ENCODE peak calls at places on chromosomes 12 and 14, in six cellular contexts. One of them, this sample, is unnamed.
A peak's percentile ranks its signal among the peaks of the same experiment; 100 is the strongest.

GRCh38 chr14:76500011-76500410 is 124.1 kb downstream of the ESRRB start:
- DNase-seq in stimulated activated CD4-positive, alpha-beta T cell treated with anti-CD3 and anti-CD28 coated beads, Interleukin-4, amount 100 ng/mL, for 4 hours: no peak
- DNase-seq in dermis microvascular lymphatic vessel endothelial cell: no peak
- DNase-seq in MM.1S: no peak
- DNase-seq in Jurkat, Clone E6-1: no peak
- DNase-seq in activated T-cell treated with anti-CD3 and anti-CD28 coated beads, Interleukin-2, amount 50 U/mL, for 1 hour: no peak
- DNase-seq in this sample: peak; percentile 64

GRCh38 chr12:132190012-132190755 is 45.9 kb downstream of the NOC4L start:
- DNase-seq in MM.1S: no peak
- DNase-seq in dermis microvascular lymphatic vessel endothelial cell: no peak
- DNase-seq in activated T-cell treated with anti-CD3 and anti-CD28 coated beads, Interleukin-2, amount 50 U/mL, for 1 hour: no peak
- DNase-seq in Jurkat, Clone E6-1: no peak
- DNase-seq in stimulated activated CD4-positive, alpha-beta T cell treated with anti-CD3 and anti-CD28 coated beads, Interleukin-4, amount 100 ng/mL, for 4 hours: no peak
- DNase-seq in this sample: no peak

GRCh38 chr12:49537709-49538601 is 875 bp upstream of the KCNH3 start:
- DNase-seq in Jurkat, Clone E6-1: no peak
- DNase-seq in MM.1S: peak; percentile 25
- DNase-seq in activated T-cell treated with anti-CD3 and anti-CD28 coated beads, Interleukin-2, amount 50 U/mL, for 1 hour: peak; percentile 61
- DNase-seq in stimulated activated CD4-positive, alpha-beta T cell treated with anti-CD3 and anti-CD28 coated beads, Interleukin-4, amount 100 ng/mL, for 4 hours: peak; percentile 34
- DNase-seq in dermis microvascular lymphatic vessel endothelial cell: no peak
- DNase-seq in this sample: no peak

GRCh38 chr14:53295985-53296582 is 143.0 kb upstream of the DDHD1 start:
- DNase-seq in dermis microvascular lymphatic vessel endothelial cell: peak; percentile 63
- DNase-seq in MM.1S: peak; percentile 25
- DNase-seq in stimulated activated CD4-positive, alpha-beta T cell treated with anti-CD3 and anti-CD28 coated beads, Interleukin-4, amount 100 ng/mL, for 4 hours: no peak
- DNase-seq in Jurkat, Clone E6-1: peak; percentile 49
- DNase-seq in activated T-cell treated with anti-CD3 and anti-CD28 coated beads, Interleukin-2, amount 50 U/mL, for 1 hour: no peak
- DNase-seq in this sample: peak; percentile 56

GRCh38 chr12:53046655-53047220 is 3.1 kb upstream of the TNS2 start:
- DNase-seq in stimulated activated CD4-positive, alpha-beta T cell treated with anti-CD3 and anti-CD28 coated beads, Interleukin-4, amount 100 ng/mL, for 4 hours: peak; percentile 45
- DNase-seq in Jurkat, Clone E6-1: peak; percentile 32
- DNase-seq in activated T-cell treated with anti-CD3 and anti-CD28 coated beads, Interleukin-2, amount 50 U/mL, for 1 hour: no peak
- DNase-seq in dermis microvascular lymphatic vessel endothelial cell: peak; percentile 71
- DNase-seq in MM.1S: peak; percentile 21
- DNase-seq in this sample: peak; percentile 96

GRCh38 chr12:48961801-48962200 is 4.5 kb upstream of the ARF3 start:
- DNase-seq in stimulated activated CD4-positive, alpha-beta T cell treated with anti-CD3 and anti-CD28 coated beads, Interleukin-4, amount 100 ng/mL, for 4 hours: no peak
- DNase-seq in MM.1S: no peak
- DNase-seq in dermis microvascular lymphatic vessel endothelial cell: peak; percentile 40
- DNase-seq in Jurkat, Clone E6-1: no peak
- DNase-seq in activated T-cell treated with anti-CD3 and anti-CD28 coated beads, Interleukin-2, amount 50 U/mL, for 1 hour: no peak
- DNase-seq in this sample: no peak

GRCh38 chr14:92340938-92341337 is 18.0 kb downstream of the SLC24A4 start:
- DNase-seq in stimulated activated CD4-positive, alpha-beta T cell treated with anti-CD3 and anti-CD28 coated beads, Interleukin-4, amount 100 ng/mL, for 4 hours: no peak
- DNase-seq in activated T-cell treated with anti-CD3 and anti-CD28 coated beads, Interleukin-2, amount 50 U/mL, for 1 hour: no peak
- DNase-seq in MM.1S: no peak
- DNase-seq in Jurkat, Clone E6-1: no peak
- DNase-seq in dermis microvascular lymphatic vessel endothelial cell: no peak
- DNase-seq in this sample: no peak

GRCh38 chr12:76144253-76144564 is 59.7 kb upstream of the NAP1L1 start:
- DNase-seq in Jurkat, Clone E6-1: peak; percentile 36
- DNase-seq in stimulated activated CD4-positive, alpha-beta T cell treated with anti-CD3 and anti-CD28 coated beads, Interleukin-4, amount 100 ng/mL, for 4 hours: peak; percentile 12
- DNase-seq in dermis microvascular lymphatic vessel endothelial cell: peak; percentile 77
- DNase-seq in activated T-cell treated with anti-CD3 and anti-CD28 coated beads, Interleukin-2, amount 50 U/mL, for 1 hour: peak; percentile 23
- DNase-seq in MM.1S: no peak
- DNase-seq in this sample: peak; percentile 44